ENCODE peak calls at places on chromosomes 13 and 19, in eight cellular contexts. U is tibial nerve, Y is AG09319, B is colonic mucosa, V is GM20000, K is fibroblast of mammary gland, A is mesothelial cell of epicardium, M is foreskin keratinocyte. P is an unnamed sample.

GRCh38 chr13:77698211-77699058 is 948 bp downstream of the SLAIN1 start:
- DNase-seq in U (no peak), Y (no peak), B (peak), V (peak), K (no peak), A (peak), M (peak), P (no peak)

GRCh38 chr19:33055718-33056117 is 9.0 kb downstream of the RHPN2 start:
- DNase-seq in U (no peak), Y (no peak), B (no peak), V (no peak), K (no peak), A (no peak), M (no peak), P (no peak)

GRCh38 chr19:13071444-13072205 is 31.0 kb downstream of the LYL1 start:
- DNase-seq in U (no peak), Y (no peak), B (no peak), V (no peak), K (no peak), A (no peak), M (no peak), P (no peak)

GRCh38 chr19:50510700-50511068 is 307 bp downstream of the JOSD2 start:
- DNase-seq in U (no peak), Y (no peak), B (no peak), V (no peak), K (no peak), A (no peak), M (no peak), P (peak)

GRCh38 chr19:13530720-13531119 is 24.4 kb upstream of the CACNA1A start:
- DNase-seq in U (no peak), Y (no peak), B (no peak), V (no peak), K (no peak), A (no peak), M (no peak), P (no peak)

GRCh38 chr19:29886535-29886934 is 55.5 kb upstream of the URI1 start:
- DNase-seq in U (no peak), Y (no peak), B (no peak), V (no peak), K (no peak), A (peak), M (no peak), P (no peak)

GRCh38 chr19:49348305-49349188 is 13.3 kb downstream of the CD37 start:
- DNase-seq in U (no peak), Y (no peak), B (no peak), V (no peak), K (no peak), A (no peak), M (no peak), P (no peak)

GRCh38 chr19:47253467-47253881 is 2.9 kb upstream of the CCDC9 start:
- DNase-seq in U (no peak), Y (no peak), B (no peak), V (no peak), K (peak), A (no peak), M (peak), P (no peak)

GRCh38 chr13:34031629-34032028 is 213.7 kb downstream of the RFC3 start:
- DNase-seq in U (no peak), Y (no peak), B (no peak), V (no peak), K (no peak), A (no peak), M (no peak), P (no peak)

GRCh38 chr19:40246292-40247073 is 20.0 kb upstream of the CCNP start:
- DNase-seq in U (no peak), Y (no peak), B (no peak), V (no peak), K (no peak), A (no peak), M (no peak), P (no peak)

GRCh38 chr13:113001251-113002140 is 32.5 kb downstream of the MCF2L start:
- DNase-seq in U (no peak), Y (no peak), B (peak), V (no peak), K (no peak), A (peak), M (no peak), P (peak)

GRCh38 chr19:7789447-7789846 is 26.4 kb downstream of the CLEC4M start:
- DNase-seq in U (no peak), Y (no peak), B (peak), V (peak), K (no peak), A (no peak), M (no peak), P (no peak)

GRCh38 chr13:94656766-94657165 is 55.1 kb downstream of the GPR180 start:
- DNase-seq in U (no peak), Y (peak), B (no peak), V (peak), K (peak), A (no peak), M (peak), P (no peak)

GRCh38 chr13:80263745-80264513 is 77.0 kb downstream of the SPRY2 start:
- DNase-seq in U (no peak), Y (no peak), B (no peak), V (no peak), K (no peak), A (no peak), M (no peak), P (no peak)

GRCh38 chr19:4738734-4739133 is 15.1 kb upstream of the DPP9 start:
- DNase-seq in U (no peak), Y (no peak), B (no peak), V (no peak), K (peak), A (no peak), M (no peak), P (no peak)

GRCh38 chr13:50074843-50075242 is 59.6 kb downstream of the KCNRG start:
- DNase-seq in U (no peak), Y (no peak), B (no peak), V (no peak), K (no peak), A (no peak), M (no peak), P (no peak)

GRCh38 chr13:27442071-27442647 is 8.2 kb downstream of the MTIF3 start:
- DNase-seq in U (no peak), Y (no peak), B (peak), V (no peak), K (no peak), A (no peak), M (no peak), P (no peak)

GRCh38 chr13:51786425-51787010 is 17.4 kb downstream of the DHRS12 start:
- DNase-seq in U (no peak), Y (no peak), B (no peak), V (no peak), K (no peak), A (no peak), M (no peak), P (no peak)

GRCh38 chr13:93227906-93228801 is 1.5 kb downstream of the GPC6 start:
- DNase-seq in U (peak), Y (no peak), B (peak), V (no peak), K (peak), A (peak), M (peak), P (peak)

GRCh38 chr13:85080726-85081125 is 718.5 kb downstream of the SLITRK6 start:
- DNase-seq in U (no peak), Y (no peak), B (no peak), V (no peak), K (no peak), A (no peak), M (no peak), P (no peak)

GRCh38 chr19:2110822-2111221 is 14.1 kb downstream of the IZUMO4 start:
- DNase-seq in U (no peak), Y (no peak), B (no peak), V (no peak), K (no peak), A (no peak), M (no peak), P (no peak)

GRCh38 chr19:2111425-2111824 is 14.7 kb downstream of the IZUMO4 start:
- DNase-seq in U (no peak), Y (no peak), B (no peak), V (no peak), K (no peak), A (no peak), M (no peak), P (no peak)

GRCh38 chr19:2109278-2109864 is 12.7 kb downstream of the IZUMO4 start:
- DNase-seq in U (no peak), Y (no peak), B (no peak), V (no peak), K (no peak), A (no peak), M (no peak), P (no peak)

GRCh38 chr19:2111886-2112285 is 15.2 kb downstream of the IZUMO4 start:
- DNase-seq in U (no peak), Y (no peak), B (no peak), V (no peak), K (no peak), A (no peak), M (no peak), P (no peak)

GRCh38 chr19:2108251-2109016 is 11.7 kb downstream of the IZUMO4 start:
- DNase-seq in U (no peak), Y (no peak), B (no peak), V (no peak), K (no peak), A (no peak), M (no peak), P (no peak)
- TF ChIP-seq CTCF in U (no peak), Y (no peak), B (no peak), V (no peak), K (no peak), A (no peak), M (no peak), P (no peak)

GRCh38 chr13:37602743-37603381 is 4.3 kb upstream of the POSTN start:
- DNase-seq in U (no peak), Y (no peak), B (no peak), V (no peak), K (peak), A (no peak), M (no peak), P (no peak)
- TF ChIP-seq CTCF in U (peak), Y (peak), B (peak), V (no peak), K (peak), A (peak), M (peak), P (peak)

DNA sequence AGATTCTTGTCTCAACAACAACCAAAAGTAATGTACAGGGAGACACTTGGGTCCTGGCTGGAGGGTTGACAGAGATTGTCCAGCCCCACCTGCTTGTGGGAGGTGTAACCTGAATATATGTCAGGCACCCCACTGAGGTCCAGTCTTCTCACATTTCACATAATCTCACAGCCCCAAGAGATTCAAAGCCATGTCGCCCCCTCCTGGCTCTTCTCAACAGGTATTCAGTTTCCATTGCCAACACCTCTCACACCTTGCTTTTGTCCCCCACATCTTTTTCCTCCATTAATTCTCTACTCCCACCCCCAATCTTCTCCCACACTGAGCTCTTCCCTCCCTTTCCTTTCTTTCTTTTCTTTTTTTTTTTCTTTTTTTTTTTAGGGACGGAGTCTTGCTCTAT is 11.2 kb downstream of the UNC13A start:
- DNase-seq in U (no peak), Y (no peak), B (no peak), V (no peak), K (no peak), A (no peak), M (no peak), P (no peak)
- TF ChIP-seq CTCF in U (no peak), Y (no peak), B (no peak), V (peak), K (no peak), A (no peak), M (peak), P (peak)

GRCh38 chr13:107374038-107374437 is 806.1 kb upstream of the ARGLU1 start:
- DNase-seq in U (no peak), Y (no peak), B (no peak), V (no peak), K (peak), A (no peak), M (no peak), P (no peak)

GRCh38 chr13:107375701-107376350 is 807.9 kb upstream of the ARGLU1 start:
- DNase-seq in U (no peak), Y (no peak), B (no peak), V (no peak), K (no peak), A (no peak), M (no peak), P (no peak)

GRCh38 chr13:107376393-107377085 is 808.6 kb upstream of the ARGLU1 start:
- DNase-seq in U (no peak), Y (no peak), B (no peak), V (no peak), K (no peak), A (no peak), M (no peak), P (no peak)

GRCh38 chr13:107370036-107370785 is 802.3 kb upstream of the ARGLU1 start:
- DNase-seq in U (no peak), Y (no peak), B (no peak), V (no peak), K (peak), A (no peak), M (peak), P (no peak)

DNA sequence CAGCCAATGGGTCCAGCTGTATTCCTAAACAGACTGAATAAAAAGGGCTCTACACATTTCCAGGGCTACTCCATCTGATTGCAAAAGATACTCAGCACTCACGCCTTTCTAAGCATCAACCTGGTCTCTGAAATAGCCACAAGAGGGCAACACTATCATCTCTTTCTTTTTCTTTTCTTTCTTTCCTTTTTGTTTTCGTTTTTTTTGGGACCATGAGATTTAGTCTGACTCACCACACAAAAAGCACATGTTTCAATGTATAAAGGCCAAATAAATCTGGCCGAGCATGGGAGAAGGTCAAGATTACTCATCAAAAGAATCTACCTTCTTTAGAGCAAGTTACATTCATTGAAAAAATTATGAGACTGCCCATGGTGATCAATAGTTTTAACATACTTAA is 805.6 kb upstream of the ARGLU1 start:
- DNase-seq in U (no peak), Y (peak), B (no peak), V (no peak), K (peak), A (no peak), M (no peak), P (no peak)
- TF ChIP-seq CTCF in U (peak), Y (peak), B (no peak), V (no peak), K (peak), A (peak), M (peak), P (peak)

P was measured in D721Med.